ENCODE peak calls at places on chromosomes 11 and 22, in four cellular contexts. S is cardiac muscle cell, U is AG10803, C is GM10248. I is an unnamed sample.

GRCh38 chr11:88632163-88632562 is 294.6 kb upstream of the CTSC start:
- DNase-seq in C (no peak), U (no peak), S (peak), I (no peak)

GRCh38 chr11:47254381-47254780 is 3.4 kb upstream of the NR1H3 start:
- DNase-seq in S (peak), U (no peak), C (no peak), I (no peak)

GRCh38 chr11:18394300-18394927 is at the start of gene LDHA:
- DNase-seq in S (peak), U (peak), C (peak), I (peak)

GRCh38 chr22:37329239-37330140 is 47.2 kb downstream of the CYTH4 start:
- DNase-seq in S (no peak), U (peak), C (no peak), I (peak)

GRCh38 chr11:59207988-59208432 is 4.7 kb downstream of the MPEG1 start:
- DNase-seq in C (peak), U (peak), S (peak), I (peak)

GRCh38 chr22:26308467-26308866 is 120.6 kb upstream of the ASPHD2 start:
- DNase-seq in S (no peak), U (no peak), C (no peak), I (no peak)

GRCh38 chr11:16773981-16774710 is 35.7 kb downstream of the C11orf58 start:
- DNase-seq in U (peak), C (no peak), S (no peak), I (no peak)

GRCh38 chr22:25362215-25362882 is 142.9 kb downstream of the CRYBB2 start:
- DNase-seq in C (peak), U (peak), S (peak), I (peak)

GRCh38 chr22:50282361-50283144 is 12.4 kb upstream of the MAPK11 start:
- DNase-seq in S (peak), U (peak), C (no peak), I (no peak)

GRCh38 chr22:27690596-27690995 is 111.0 kb downstream of the MN1 start:
- DNase-seq in U (no peak), S (no peak), C (no peak), I (no peak)

GRCh38 chr22:46050916-46051614 is 74.1 kb upstream of the WNT7B start:
- DNase-seq in C (no peak), U (no peak), S (no peak), I (no peak)

GRCh38 chr22:17007852-17008731 is at the start of gene GAB4:
- DNase-seq in S (no peak), U (no peak), C (no peak), I (no peak)

GRCh38 chr11:67407700-67408163 is 3.8 kb downstream of the TBC1D10C start:
- DNase-seq in C (no peak), U (no peak), S (no peak), I (no peak)

GRCh38 chr11:14742849-14743248 is 99.2 kb downstream of the PDE3B start:
- DNase-seq in C (no peak), S (no peak), U (no peak), I (no peak)

GRCh38 chr11:18253778-18254338 is 5.4 kb upstream of the SAA2 start:
- DNase-seq in C (peak), U (no peak), S (no peak), I (no peak)

GRCh38 chr22:23829845-23830372 is 8.9 kb downstream of the DERL3 start:
- DNase-seq in C (no peak), S (peak), U (peak), I (no peak)

GRCh38 chr11:118886681-118887111 is 3.0 kb downstream of the CXCR5 start:
- DNase-seq in U (no peak), S (no peak), C (peak), I (no peak)

GRCh38 chr11:29119116-29119515 is 897.7 kb downstream of the KCNA4 start:
- DNase-seq in U (no peak), S (peak), C (no peak), I (no peak)

GRCh38 chr11:12017865-12018453 is 9.5 kb upstream of the DKK3 start:
- DNase-seq in U (peak), C (no peak), S (peak), I (no peak)

GRCh38 chr11:68954970-68955958 is 25.5 kb downstream of the MRGPRD start:
- DNase-seq in S (peak), C (no peak), U (no peak), I (no peak)

GRCh38 chr11:116910378-116910777 is 73.0 kb upstream of the APOA1 start:
- DNase-seq in S (peak), C (no peak), U (peak), I (no peak)

GRCh38 chr11:130070829-130071205 is 1.1 kb downstream of the APLP2 start:
- DNase-seq in U (peak), S (peak), C (no peak), I (no peak)

GRCh38 chr11:46381836-46382643 is 571 bp downstream of the MDK start:
- DNase-seq in U (no peak), C (peak), S (peak), I (peak)

GRCh38 chr11:45852712-45853101 is 5.4 kb downstream of the CRY2 start:
- DNase-seq in S (no peak), U (no peak), C (peak), I (no peak)

GRCh38 chr11:11841605-11842425 is at the start of gene USP47:
- DNase-seq in S (peak), C (peak), U (peak), I (peak)

GRCh38 chr11:110762596-110762995 is 50.4 kb upstream of the ARHGAP20 start:
- DNase-seq in C (no peak), S (no peak), U (peak), I (no peak)

GRCh38 chr11:121367434-121367833 is 74.9 kb downstream of the SC5D start:
- DNase-seq in S (peak), C (peak), U (peak), I (no peak)

GRCh38 chr11:126060651-126061220 is 1.9 kb downstream of the CDON start:
- DNase-seq in U (no peak), C (no peak), S (no peak), I (no peak)

GRCh38 chr11:266676-267439 is 11.3 kb upstream of the NLRP6 start:
- DNase-seq in U (no peak), C (no peak), S (no peak), I (no peak)

GRCh38 chr22:39087881-39088687 is 9.0 kb upstream of the APOBEC3H start:
- DNase-seq in S (peak), U (no peak), C (no peak), I (peak)

GRCh38 chr11:19658344-19658743 is 54.3 kb upstream of the NAV2 start:
- DNase-seq in C (no peak), U (no peak), S (no peak), I (no peak)

GRCh38 chr22:38754247-38755154 is 1.3 kb downstream of the SUN2 start:
- DNase-seq in C (no peak), S (peak), U (peak), I (no peak)

GRCh38 chr11:9838961-9839360 is 175.1 kb downstream of the SWAP70 start:
- DNase-seq in C (peak), S (no peak), U (no peak), I (no peak)

GRCh38 chr22:40334060-40334459 is 12.2 kb upstream of the ADSL start:
- DNase-seq in S (no peak), C (no peak), U (no peak), I (no peak)

GRCh38 chr22:25930710-25931353 is 188.8 kb downstream of the MYO18B start:
- DNase-seq in S (no peak), C (no peak), U (no peak), I (no peak)

GRCh38 chr11:124586247-124586860 is 16.6 kb downstream of the OR8A1 start:
- DNase-seq in C (peak), U (peak), S (peak), I (peak)

GRCh38 chr11:117825538-117826359 is 1.2 kb upstream of the FXYD2 start:
- DNase-seq in C (no peak), S (no peak), U (no peak), I (no peak)

GRCh38 chr11:101555366-101555765 is 28.4 kb downstream of the TRPC6 start:
- DNase-seq in U (peak), C (no peak), S (no peak), I (no peak)

GRCh38 chr11:61332823-61333637 is at the start of the genes DDB1 and TKFC:
- DNase-seq in U (peak), S (peak), C (peak), I (peak)

GRCh38 chr11:65279713-65280459 is 18.1 kb downstream of the POLA2 start:
- DNase-seq in S (peak), C (peak), U (peak), I (no peak)
- TF ChIP-seq CTCF in S (no peak), C (no peak), U (no peak), I (no peak)

DNA sequence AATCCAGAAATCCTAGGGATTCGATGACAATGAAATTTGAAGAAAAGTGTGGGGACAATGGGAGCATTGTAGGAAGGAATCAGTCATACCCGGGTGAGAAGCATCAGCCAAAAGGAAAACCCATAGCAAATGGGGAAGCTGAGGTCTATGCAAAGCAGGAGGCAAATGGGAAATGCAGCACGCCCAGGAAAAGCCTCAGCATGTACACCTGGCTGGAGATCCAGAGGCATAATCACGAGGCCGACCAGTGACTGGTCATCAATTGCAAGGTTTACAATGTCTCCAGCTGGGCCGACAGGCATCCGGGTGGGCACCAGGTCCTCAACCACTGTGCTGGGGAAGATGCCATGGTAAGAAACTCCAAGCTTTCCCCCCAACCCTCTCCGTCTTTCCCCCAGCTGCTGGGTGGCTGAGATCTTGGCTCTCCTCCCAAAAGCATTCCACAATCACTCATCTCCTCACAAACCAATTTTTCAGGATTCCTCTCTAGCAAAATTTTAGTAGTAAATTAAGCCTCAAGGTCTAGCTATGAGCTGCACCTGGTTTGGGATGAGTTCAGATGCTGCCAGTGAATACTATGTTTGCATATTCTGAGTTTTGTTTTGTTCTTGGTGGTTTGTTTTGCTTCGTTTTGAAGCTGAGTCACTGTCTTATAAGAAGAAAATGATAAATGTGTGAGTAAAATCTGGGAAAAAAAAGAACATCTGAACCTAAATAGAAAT is 98.0 kb upstream of the OR5AK2 start:
- DNase-seq in C (no peak), U (no peak), S (no peak), I (no peak)
- TF ChIP-seq CTCF in C (no peak), U (no peak), S (no peak), I (no peak)

GRCh38 chr11:114942207-114942606 is 263.9 kb downstream of the NXPE2 start:
- DNase-seq in C (no peak), S (no peak), U (no peak), I (no peak)
- TF ChIP-seq CTCF in C (no peak), S (no peak), U (no peak), I (no peak)

GRCh38 chr22:19430890-19431541 is 517 bp downstream of the HIRA start:
- DNase-seq in S (peak), U (peak), C (peak), I (peak)
- TF ChIP-seq CTCF in S (peak), U (peak), C (no peak), I (peak)

GRCh38 chr11:73333173-73333572 is 25.1 kb downstream of the ARHGEF17 start:
- DNase-seq in S (no peak), U (no peak), C (no peak), I (no peak)

GRCh38 chr11:73327812-73328364 is 19.8 kb downstream of the ARHGEF17 start:
- DNase-seq in C (no peak), S (no peak), U (no peak), I (no peak)

GRCh38 chr11:73333626-73334199 is 25.6 kb downstream of the ARHGEF17 start:
- DNase-seq in U (no peak), S (no peak), C (no peak), I (no peak)

GRCh38 chr11:73331138-73331916 is 23.3 kb downstream of the ARHGEF17 start:
- DNase-seq in S (peak), U (no peak), C (no peak), I (peak)

DNA sequence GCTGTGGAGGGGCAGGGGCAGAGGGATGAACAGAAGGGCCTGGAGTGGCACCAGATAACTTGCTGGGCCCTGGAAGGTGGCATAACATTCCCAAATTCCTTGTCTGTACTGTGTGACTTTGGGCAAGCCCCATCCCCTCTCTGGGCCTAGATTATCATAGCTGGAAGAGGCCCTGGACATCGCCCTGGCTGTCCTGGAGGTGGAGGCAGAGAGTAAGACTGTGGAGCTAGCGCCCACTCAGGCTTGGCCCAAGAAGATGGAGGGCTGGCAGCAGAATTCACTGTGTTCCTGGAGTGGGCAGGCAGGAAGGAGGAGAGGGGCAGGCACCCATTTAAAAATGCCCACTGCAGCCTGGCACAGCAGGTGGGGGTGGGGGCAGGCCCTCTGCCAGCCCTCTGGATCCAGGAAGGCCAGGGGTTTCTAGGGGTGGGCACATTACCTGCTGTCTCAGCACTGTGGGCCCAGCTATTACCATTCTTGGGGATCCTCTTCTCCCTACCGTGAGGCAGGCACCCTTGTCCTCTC is 22.6 kb downstream of the ARHGEF17 start:
- DNase-seq in U (no peak), C (no peak), S (peak), I (peak)
- TF ChIP-seq CTCF in U (peak), C (peak), S (peak), I (no peak)

GRCh38 chr22:28822930-28823481 is 22.6 kb upstream of the XBP1 start:
- DNase-seq in U (no peak), C (no peak), S (no peak), I (no peak)
- TF ChIP-seq CTCF in U (no peak), C (no peak), S (no peak), I (no peak)

GRCh38 chr11:74702383-74703007 is 28.7 kb downstream of the CHRDL2 start:
- DNase-seq in S (peak), U (peak), C (peak), I (peak)
- TF ChIP-seq CTCF in S (peak), U (peak), C (peak), I (peak)

DNA sequence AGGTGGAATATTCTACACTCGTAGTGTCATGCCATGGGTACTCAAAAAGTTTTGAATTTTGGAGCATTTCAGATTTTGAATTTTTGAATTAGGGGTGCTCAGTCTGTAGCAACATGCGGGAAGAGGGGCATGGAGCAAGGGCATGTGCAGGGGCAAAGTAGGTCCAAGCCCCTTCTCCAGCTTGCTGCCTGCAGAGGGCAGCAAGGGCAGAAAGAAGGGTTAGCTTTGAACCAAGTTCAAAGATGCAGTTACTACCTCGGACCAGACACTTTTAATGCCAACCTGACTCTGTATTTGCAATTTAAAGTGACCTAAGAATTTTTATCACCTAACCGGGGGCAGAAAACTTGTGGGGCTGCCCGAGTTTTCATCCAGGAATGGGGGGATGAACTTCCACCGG is 68.2 kb downstream of the CD82 start:
- DNase-seq in U (no peak), C (peak), S (no peak), I (no peak)
- TF ChIP-seq CTCF in U (peak), C (peak), S (peak), I (no peak)

I was measured in glutamatergic neuron.